ENCODE peak calls at places on chromosomes 11 and 22, in eight cellular contexts. E, R, W, T, D, F, O and U are unnamed samples.

GRCh38 chr11:79342236-79342635 is 98.6 kb downstream of the TENM4 start:
- DNase-seq in T (no peak), F (no peak), E (no peak), D (no peak), R (no peak), W (no peak), O (no peak), U (no peak)

GRCh38 chr11:62560566-62561103 is 13.1 kb downstream of the EEF1G start:
- DNase-seq in W (peak; percentile 72), O (peak; percentile 97), E (peak; percentile 88), T (peak; percentile 91), F (peak; percentile 99), D (peak; percentile 98), R (peak; percentile 86), U (peak; percentile 72)

GRCh38 chr11:59756496-59756840 is 1.3 kb downstream of the STX3 start:
- DNase-seq in F (peak; percentile 24), T (no peak), W (no peak), R (no peak), O (peak; percentile 67), E (no peak), D (no peak), U (no peak)

GRCh38 chr11:57359896-57360690 is 20.9 kb downstream of the PRG3 start:
- DNase-seq in O (no peak), R (no peak), D (no peak), F (no peak), W (no peak), T (no peak), E (no peak), U (no peak)

GRCh38 chr11:93515438-93515837 is 27.8 kb downstream of the SMCO4 start:
- DNase-seq in W (no peak), O (no peak), D (no peak), R (no peak), E (no peak), T (no peak), F (no peak), U (no peak)

GRCh38 chr22:24512043-24512442 is 16.9 kb downstream of the UPB1 start:
- DNase-seq in O (no peak), W (no peak), T (no peak), F (no peak), D (no peak), E (peak; percentile 32), R (no peak), U (no peak)

GRCh38 chr11:122633219-122633829 is 22.2 kb upstream of the UBASH3B start:
- DNase-seq in W (no peak), F (peak; percentile 83), O (peak; percentile 49), E (no peak), R (no peak), D (peak; percentile 77), T (peak; percentile 29), U (peak; percentile 25)

GRCh38 chr11:64759722-64760719 is at the start of gene PYGM:
- DNase-seq in E (peak; percentile 96), D (peak; percentile 60), R (peak; percentile 91), T (peak; percentile 87), W (no peak), F (no peak), O (no peak), U (no peak)

GRCh38 chr11:112504056-112504455 is 243.4 kb upstream of the PLET1 start:
- DNase-seq in E (no peak), O (no peak), D (no peak), F (no peak), W (no peak), R (no peak), T (no peak), U (no peak)

GRCh38 chr22:38051261-38051660 is 5.9 kb upstream of the PICK1 start:
- DNase-seq in F (no peak), E (no peak), T (no peak), D (no peak), R (no peak), O (no peak), W (no peak), U (no peak)

GRCh38 chr22:36902143-36902911 is 11.1 kb upstream of the CSF2RB start:
- DNase-seq in D (no peak), W (no peak), T (no peak), O (no peak), R (no peak), E (no peak), F (no peak), U (no peak)

GRCh38 chr11:9719949-9720646 is 56.2 kb downstream of the SWAP70 start:
- DNase-seq in T (no peak), W (no peak), D (no peak), O (no peak), F (no peak), R (no peak), E (no peak), U (no peak)

GRCh38 chr22:50138988-50139387 is 31.5 kb upstream of the PANX2 start:
- DNase-seq in O (no peak), T (no peak), W (no peak), F (no peak), D (no peak), R (no peak), E (no peak), U (no peak)

GRCh38 chr22:23801238-23801821 is 14.6 kb downstream of the SMARCB1 start:
- DNase-seq in W (no peak), R (no peak), D (no peak), O (no peak), F (no peak), T (no peak), E (peak; percentile 30), U (no peak)

GRCh38 chr22:45499746-45500145 is 2.9 kb upstream of the FBLN1 start:
- DNase-seq in E (peak; percentile 75), W (no peak), D (no peak), O (no peak), T (no peak), R (peak; percentile 80), F (no peak), U (no peak)

DNA sequence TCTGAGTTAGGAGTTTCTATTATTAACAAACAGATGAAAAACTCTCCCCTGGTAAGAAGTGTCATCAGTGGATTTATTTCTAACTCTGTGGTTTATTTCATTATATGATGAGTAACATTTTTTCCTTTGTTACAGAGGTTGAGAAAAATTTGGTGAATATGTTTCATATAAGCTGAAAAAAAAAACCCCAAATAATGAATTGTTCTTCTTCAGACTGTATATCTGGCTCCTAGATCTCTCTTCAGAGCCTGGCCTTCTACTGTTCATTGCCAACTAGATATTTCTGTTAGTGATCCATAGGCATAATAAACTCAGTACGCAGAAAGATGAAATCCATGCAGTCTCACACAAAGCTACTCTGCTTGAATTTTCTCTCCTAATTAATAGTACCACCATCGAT is 29.4 kb upstream of the PDE3B start:
- DNase-seq in T (no peak), W (no peak), E (no peak), O (no peak), F (no peak), D (no peak), R (no peak), U (no peak)
- H3K4me1 ChIP-seq in T (peaks cover 22% of the 10 kb centered on the region), W (no peaks in the 10 kb centered on the region), E (peaks cover 5% of the 10 kb centered on the region), O (no peaks in the 10 kb centered on the region), F (peaks cover 33% of the 10 kb centered on the region), D (no peaks in the 10 kb centered on the region), R (no peaks in the 10 kb centered on the region), U (peaks cover 5% of the 10 kb centered on the region)

GRCh38 chr11:1224109-1224485 is 1.2 kb downstream of the MUC5B start:
- DNase-seq in E (peak; percentile 59), W (no peak), D (no peak), O (no peak), F (no peak), R (peak; percentile 46), T (no peak), U (no peak)

GRCh38 chr11:1223346-1224108 is 661 bp downstream of the MUC5B start:
- DNase-seq in W (no peak), R (peak; percentile 48), E (peak; percentile 58), F (no peak), O (no peak), T (no peak), D (no peak), U (no peak)

GRCh38 chr11:1220941-1221721 is 1.7 kb upstream of the MUC5B start:
- DNase-seq in T (no peak), F (no peak), D (no peak), O (no peak), R (peak; percentile 39), W (no peak), E (peak; percentile 54), U (peak; percentile 17)

GRCh38 chr11:1221848-1222311 is 986 bp upstream of the MUC5B start:
- DNase-seq in D (no peak), T (no peak), R (peak; percentile 47), W (no peak), O (no peak), E (peak; percentile 64), F (no peak), U (no peak)

GRCh38 chr11:1222491-1223345 is at the start of gene MUC5B:
- DNase-seq in F (no peak), R (peak; percentile 48), W (no peak), O (no peak), D (no peak), T (no peak), E (peak; percentile 64), U (no peak)
- H3K4me3 ChIP-seq in F (no peak within 1 kb of the TSS), R (no peak within 1 kb of the TSS), W (no peak within 1 kb of the TSS), O (no peak within 1 kb of the TSS), D (no peak within 1 kb of the TSS), T (no peak within 1 kb of the TSS), E (no peak within 1 kb of the TSS), U (no peak within 1 kb of the TSS)

GRCh38 chr11:849951-850776 is 7.5 kb downstream of the TSPAN4 start:
- DNase-seq in E (no peak), F (peak; percentile 50), T (no peak), R (no peak), W (no peak), O (no peak), D (no peak), U (no peak)
- H3K4me1 ChIP-seq in E (peaks cover 6% of the 10 kb centered on the region), F (peaks cover 30% of the 10 kb centered on the region), T (peaks cover 40% of the 10 kb centered on the region), R (no peaks in the 10 kb centered on the region), W (peaks cover 18% of the 10 kb centered on the region), O (peaks cover 32% of the 10 kb centered on the region), D (peaks cover 34% of the 10 kb centered on the region), U (peaks cover 10% of the 10 kb centered on the region)

GRCh38 chr11:114343493-114343892 is 47.3 kb downstream of the NNMT start:
- DNase-seq in R (no peak), W (no peak), T (no peak), F (no peak), D (no peak), E (no peak), O (no peak), U (no peak)

GRCh38 chr11:114344494-114344893 is 48.3 kb downstream of the NNMT start:
- DNase-seq in T (no peak), W (no peak), D (no peak), O (no peak), F (no peak), R (no peak), E (no peak), U (no peak)

GRCh38 chr11:114345575-114346222 is 49.5 kb downstream of the NNMT start:
- DNase-seq in W (no peak), T (no peak), F (no peak), R (no peak), O (no peak), D (no peak), E (no peak), U (no peak)

GRCh38 chr11:114348200-114349191 is 51.8 kb downstream of the C11orf71 start:
- DNase-seq in O (peak; percentile 65), R (no peak), F (peak; percentile 88), W (no peak), E (no peak), D (peak; percentile 81), T (peak; percentile 64), U (no peak)

DNA sequence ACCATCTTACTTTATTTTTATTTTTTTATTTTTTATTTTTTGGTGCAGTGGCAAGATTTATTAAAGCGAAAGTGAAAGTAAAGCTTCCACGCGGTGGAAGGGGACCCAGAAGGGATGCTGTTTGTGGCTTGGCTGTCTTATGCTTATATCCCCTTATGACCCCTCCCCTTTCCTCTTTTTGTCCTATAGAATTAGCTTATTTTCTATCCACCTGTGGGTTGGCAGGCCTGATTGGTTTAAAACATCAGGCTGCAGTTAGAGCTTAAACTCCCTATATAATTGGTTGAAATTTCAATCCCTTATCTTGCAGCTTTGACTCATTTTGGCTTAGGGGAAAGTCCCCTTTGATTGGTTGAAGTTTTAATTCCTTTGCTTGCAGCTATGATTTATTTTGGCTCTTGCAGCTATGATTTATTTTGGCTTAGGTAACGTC is 50.5 kb downstream of the NNMT start:
- DNase-seq in E (no peak), D (peak; percentile 23), O (no peak), F (no peak), W (no peak), T (no peak), R (no peak), U (peak; percentile 11)
- H3K4me3 ChIP-seq in E (peak overlapping the region; percentile 29), D (no peak overlapping the region), O (no peak overlapping the region), F (peak overlapping the region; percentile 44), W (peak overlapping the region; percentile 65), T (peak overlapping the region; percentile 26), R (peak overlapping the region; percentile 30), U (no peak overlapping the region)